ENCODE peak calls at places on chromosomes 7 and 10, in eight cellular contexts. V is activated gamma-delta T cell treated with Interleukin-2 at 50 U/mL for 16 hours; O is colonic mucosa; L is NCI-H748 treated with DMSO at 0.1 percent for 48 hours; E is M059J; Z is tibial nerve; S is stimulated activated effector memory CD8-positive, alpha-beta T cell treated with anti-CD3 and anti-CD28 coated beads, Interleukin-12 subunit alpha, Interleukin-12 subunit beta, amount 100 ng/mL, for 72 hours; Q is activated CD8-positive, alpha-beta memory T cell treated with anti-CD3 and anti-CD28 coated beads for 1 hour. N is an unnamed sample.

GRCh38 chr7:106377847-106378361 is 93.1 kb upstream of the NAMPT start:
- DNase-seq in Q (no peak), S (no peak), L (no peak), O (no peak), V (no peak), Z (no peak), E (peak), N (no peak)

GRCh38 chr10:114634607-114634974 is 23.5 kb downstream of the ABLIM1 start:
- DNase-seq in Q (no peak), Z (peak), L (no peak), O (no peak), V (no peak), S (no peak), E (peak), N (no peak)

GRCh38 chr7:24466109-24466768 is 107.0 kb upstream of the PALS2 start:
- DNase-seq in L (no peak), S (no peak), O (no peak), E (no peak), Z (no peak), Q (no peak), V (no peak), N (no peak)

GRCh38 chr10:122352817-122353525 is 21.5 kb upstream of the PLEKHA1 start:
- DNase-seq in S (no peak), Z (no peak), Q (no peak), V (no peak), L (no peak), O (no peak), E (no peak), N (no peak)

GRCh38 chr10:71697938-71698709 is 21.5 kb downstream of the C10orf105 start:
- DNase-seq in O (no peak), Z (no peak), Q (no peak), S (no peak), L (no peak), V (peak), E (no peak), N (no peak)

GRCh38 chr7:103989200-103989784 is at the start of gene RELN:
- DNase-seq in O (no peak), Q (no peak), L (peak), Z (no peak), V (no peak), E (no peak), S (no peak), N (no peak)

GRCh38 chr7:106462365-106462859 is 177.6 kb upstream of the NAMPT start:
- DNase-seq in O (no peak), L (no peak), Q (no peak), Z (peak), V (no peak), S (no peak), E (peak), N (no peak)

GRCh38 chr7:3033581-3033980 is 10.1 kb downstream of the CARD11 start:
- DNase-seq in Q (no peak), E (no peak), Z (no peak), S (no peak), L (no peak), V (no peak), O (no peak), N (no peak)

GRCh38 chr10:125068406-125068805 is 92.0 kb downstream of the CTBP2 start:
- DNase-seq in E (no peak), V (no peak), Z (no peak), S (no peak), Q (no peak), L (no peak), O (peak), N (no peak)

GRCh38 chr10:22634606-22635467 is 79.5 kb downstream of the PIP4K2A start:
- DNase-seq in E (no peak), Z (no peak), O (no peak), Q (no peak), S (no peak), V (no peak), L (no peak), N (no peak)

GRCh38 chr7:151662291-151662690 is 142.6 kb upstream of the RHEB start:
- DNase-seq in S (no peak), V (no peak), Q (no peak), E (no peak), Z (no peak), L (no peak), O (no peak), N (no peak)

GRCh38 chr7:106568680-106569499 is 92.1 kb downstream of the CCDC71L start:
- DNase-seq in S (no peak), L (peak), E (peak), Q (no peak), O (no peak), Z (peak), V (no peak), N (no peak)

GRCh38 chr10:132066186-132066585 is 440 bp downstream of the JAKMIP3 start:
- DNase-seq in Q (no peak), S (no peak), L (no peak), Z (no peak), O (no peak), E (no peak), V (no peak), N (no peak)

GRCh38 chr7:64946772-64947171 is 43.7 kb downstream of the ZNF273 start:
- DNase-seq in E (peak), Z (no peak), O (no peak), S (no peak), Q (no peak), V (no peak), L (no peak), N (no peak)

GRCh38 chr7:2611401-2611800 is 20.4 kb upstream of the TTYH3 start:
- DNase-seq in V (no peak), Z (no peak), L (no peak), E (peak), S (no peak), Q (no peak), O (no peak), N (no peak)

GRCh38 chr7:36546331-36546730 is 156.7 kb downstream of the ANLN start:
- DNase-seq in E (no peak), L (no peak), S (no peak), O (no peak), Q (no peak), V (no peak), Z (no peak), N (peak)

GRCh38 chr7:71264005-71264404 is 132.1 kb downstream of the GALNT17 start:
- DNase-seq in Q (no peak), E (no peak), O (no peak), L (no peak), V (no peak), S (no peak), Z (no peak), N (no peak)

GRCh38 chr7:40230086-40230485 is 95.3 kb downstream of the SUGCT start:
- DNase-seq in O (no peak), Q (no peak), E (no peak), L (no peak), V (no peak), S (no peak), Z (no peak), N (no peak)

GRCh38 chr7:151648429-151648828 is 128.7 kb upstream of the RHEB start:
- DNase-seq in V (no peak), S (no peak), E (peak), Z (no peak), Q (no peak), L (no peak), O (no peak), N (no peak)

GRCh38 chr10:1043532-1043995 is 5.4 kb downstream of the IDI1 start:
- DNase-seq in S (no peak), O (peak), Z (no peak), L (no peak), E (no peak), V (no peak), Q (no peak), N (no peak)

GRCh38 chr10:132193907-132194552 is 7.3 kb downstream of the DPYSL4 start:
- DNase-seq in E (peak), S (no peak), Z (no peak), Q (no peak), L (no peak), V (no peak), O (no peak), N (no peak)

GRCh38 chr7:152072451-152072850 is 47.0 kb downstream of the GALNT11 start:
- DNase-seq in Z (no peak), O (no peak), S (no peak), Q (no peak), V (no peak), E (no peak), L (no peak), N (no peak)

GRCh38 chr7:28581351-28581750 is 169.0 kb downstream of the CREB5 start:
- DNase-seq in O (no peak), Q (no peak), Z (no peak), S (no peak), L (no peak), V (no peak), E (no peak), N (no peak)

GRCh38 chr7:83486957-83487356 is 162.0 kb downstream of the SEMA3E start:
- DNase-seq in L (no peak), V (no peak), S (no peak), E (no peak), O (no peak), Z (no peak), Q (no peak), N (no peak)

GRCh38 chr7:27605689-27606269 is 56.9 kb downstream of the HIBADH start:
- DNase-seq in L (no peak), S (no peak), Q (no peak), O (no peak), Z (peak), V (no peak), E (peak), N (no peak)

GRCh38 chr7:47549916-47550315 is 32.0 kb downstream of the TNS3 start:
- DNase-seq in Z (no peak), V (no peak), E (no peak), L (no peak), S (no peak), Q (no peak), O (no peak), N (no peak)